ENCODE peak calls at places on chromosomes 2 and 18, in five cellular contexts. P is A549, L is ovary, N is SK-N-SH, E is sigmoid colon. W is an unnamed sample.

GRCh38 chr2:98444436-98445166 is at the start of gene INPP4A:
- DNase-seq in P (peak), L (peak), N (peak), E (peak), W (peak)

GRCh38 chr2:216155954-216156353 is 46.8 kb downstream of the XRCC5 start:
- DNase-seq in P (peak), L (no peak), N (no peak), E (no peak), W (no peak)

GRCh38 chr18:3706279-3707097 is 256.5 kb downstream of the TGIF1 start:
- DNase-seq in P (no peak), L (no peak), N (no peak), E (no peak), W (no peak)

GRCh38 chr2:163812926-163813520 is 77.2 kb upstream of the FIGN start:
- DNase-seq in P (no peak), L (no peak), N (no peak), E (no peak), W (no peak)

GRCh38 chr2:205720451-205720902 is 38.2 kb downstream of the NRP2 start:
- DNase-seq in P (no peak), L (no peak), N (no peak), E (no peak), W (no peak)

GRCh38 chr2:156511112-156511511 is 74.9 kb downstream of the GPD2 start:
- DNase-seq in P (no peak), L (no peak), N (no peak), E (no peak), W (no peak)

GRCh38 chr2:178109813-178110212 is 2.4 kb upstream of the RBM45 start:
- DNase-seq in P (peak), L (no peak), N (peak), E (no peak), W (no peak)

GRCh38 chr2:233801357-233802131 is 23.4 kb downstream of the MROH2A start:
- DNase-seq in P (no peak), L (no peak), N (no peak), E (no peak), W (peak)

GRCh38 chr2:102037681-102038080 is 45.9 kb downstream of the IL1R2 start:
- DNase-seq in P (no peak), L (no peak), N (no peak), E (no peak), W (no peak)

GRCh38 chr2:241532733-241533601 is 24.6 kb upstream of the STK25 start:
- DNase-seq in P (no peak), L (no peak), N (no peak), E (no peak), W (no peak)
- TF ChIP-seq CTCF in P (no peak), L (no peak), N (no peak), E (no peak), W (no peak)

GRCh38 chr2:20627712-20628380 is 23.1 kb downstream of the HS1BP3 start:
- DNase-seq in P (no peak), L (no peak), N (no peak), E (peak), W (no peak)

GRCh38 chr2:20625491-20625919 is 25.4 kb downstream of the HS1BP3 start:
- DNase-seq in P (no peak), L (no peak), N (no peak), E (peak), W (no peak)

GRCh38 chr2:20626698-20627471 is 24.0 kb downstream of the HS1BP3 start:
- DNase-seq in P (no peak), L (no peak), N (no peak), E (peak), W (no peak)

GRCh38 chr2:20624884-20625485 is 25.9 kb downstream of the HS1BP3 start:
- DNase-seq in P (no peak), L (no peak), N (peak), E (peak), W (no peak)

DNA sequence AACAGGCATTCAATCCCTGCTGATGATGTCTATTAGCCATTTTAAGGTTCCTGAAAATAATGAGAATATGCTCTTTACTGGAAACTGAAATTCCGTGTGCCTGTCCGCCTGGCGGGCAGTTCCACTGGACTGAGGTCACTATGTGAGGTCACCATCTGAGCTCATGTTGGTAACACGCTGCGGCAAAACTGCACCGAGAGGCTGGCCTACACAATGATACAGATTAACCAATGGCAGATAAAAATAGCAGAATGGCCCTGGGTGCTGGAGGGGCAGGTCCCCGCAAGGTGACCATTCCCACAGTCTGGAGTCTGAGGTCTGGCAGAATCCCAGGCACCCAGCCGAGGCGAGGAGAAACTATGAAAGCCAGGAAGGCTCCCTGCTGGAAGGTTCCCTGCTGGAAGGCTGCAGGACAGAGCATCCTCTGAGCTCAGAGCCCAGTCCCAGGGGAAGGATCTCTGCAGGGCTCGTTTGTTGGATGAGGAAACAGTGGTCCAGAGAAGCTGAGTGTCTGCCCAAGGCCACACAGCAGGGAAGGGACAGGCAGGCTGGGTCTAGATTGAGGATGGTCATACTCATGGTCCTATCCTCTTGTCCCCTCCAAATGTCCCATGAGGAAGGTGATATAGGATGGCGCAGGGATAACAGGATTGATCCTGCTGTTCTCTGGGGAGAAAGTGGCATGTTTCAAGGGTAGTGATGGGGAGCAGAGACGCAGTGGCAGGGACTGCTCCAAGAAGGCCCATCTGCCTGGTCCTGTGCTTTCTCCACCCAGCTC is 24.8 kb downstream of the HS1BP3 start:
- DNase-seq in P (no peak), L (no peak), N (no peak), E (peak), W (peak)
- TF ChIP-seq EP300 in P (no peak), L (no peak), N (no peak), E (no peak), W (peak)

GRCh38 chr18:36130039-36130831 is 536 bp downstream of the ELP2 start:
- DNase-seq in P (no peak), L (no peak), N (peak), E (no peak), W (no peak)

GRCh38 chr18:36130883-36131653 is 1.4 kb downstream of the ELP2 start:
- DNase-seq in P (no peak), L (no peak), N (peak), E (no peak), W (no peak)

GRCh38 chr18:36128907-36129299 is 237 bp downstream of the SLC39A6 start:
- DNase-seq in P (no peak), L (no peak), N (no peak), E (peak), W (no peak)

GRCh38 chr18:36127866-36128845 is 984 bp downstream of the SLC39A6 start:
- DNase-seq in P (peak), L (peak), N (peak), E (no peak), W (no peak)

GRCh38 chr18:36129300-36130038 is at the start of the genes ELP2 and SLC39A6:
- DNase-seq in P (peak), L (peak), N (peak), E (peak), W (peak)
- TF ChIP-seq CTCF in P (no peak), L (peak), N (no peak), E (no peak), W (no peak)

GRCh38 chr2:30146337-30147195 is at the start of gene YPEL5:
- DNase-seq in P (peak), L (peak), N (peak), E (peak), W (peak)
- TF ChIP-seq EP300 in P (no peak), L (no peak), N (no peak), E (no peak), W (no peak)

DNA sequence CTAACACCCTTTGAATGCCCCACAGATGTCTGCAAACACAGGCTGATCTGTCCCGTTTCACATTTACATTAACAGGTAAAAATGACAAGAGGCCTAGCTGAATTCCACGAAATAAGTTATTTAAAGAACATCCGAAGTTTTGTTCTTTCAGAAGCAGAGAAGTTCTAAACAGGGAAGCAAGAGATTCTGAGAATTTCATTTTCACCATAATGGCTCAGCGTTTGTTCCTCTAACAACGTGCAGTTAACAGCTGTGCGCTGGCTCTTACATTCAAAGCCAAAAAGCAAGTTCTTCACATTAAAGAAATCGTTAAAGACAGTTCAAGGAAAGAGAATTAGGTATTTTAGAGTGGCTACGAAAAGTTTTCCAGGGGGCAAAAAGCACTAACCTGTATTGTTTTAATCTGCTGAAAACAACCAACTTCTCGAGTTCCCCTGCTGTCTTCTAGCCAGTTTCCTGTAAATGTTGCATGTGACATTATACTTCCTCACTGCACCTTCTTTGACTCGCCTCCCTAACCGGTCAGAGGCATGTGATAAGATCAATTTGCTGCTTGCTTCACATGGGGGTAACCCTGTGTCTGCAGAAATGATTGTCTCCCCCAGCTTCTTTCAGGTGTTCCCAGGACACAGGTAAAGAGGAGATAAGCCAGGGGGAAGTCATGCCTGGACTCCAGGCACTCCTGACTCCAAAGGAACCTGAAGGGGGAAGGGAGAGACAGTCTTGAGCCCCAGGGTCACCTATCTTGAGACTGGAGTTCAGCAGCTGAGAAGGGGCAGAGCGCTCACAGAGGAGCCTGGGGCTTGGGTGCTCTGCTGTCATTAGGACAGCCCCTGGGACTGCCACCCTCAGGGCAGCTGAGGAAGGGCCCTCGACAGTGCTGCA is 36.8 kb upstream of the WIPF1 start:
- DNase-seq in P (no peak), L (no peak), N (no peak), E (no peak), W (no peak)
- TF ChIP-seq CTCF in P (no peak), L (no peak), N (no peak), E (no peak), W (no peak)

DNA sequence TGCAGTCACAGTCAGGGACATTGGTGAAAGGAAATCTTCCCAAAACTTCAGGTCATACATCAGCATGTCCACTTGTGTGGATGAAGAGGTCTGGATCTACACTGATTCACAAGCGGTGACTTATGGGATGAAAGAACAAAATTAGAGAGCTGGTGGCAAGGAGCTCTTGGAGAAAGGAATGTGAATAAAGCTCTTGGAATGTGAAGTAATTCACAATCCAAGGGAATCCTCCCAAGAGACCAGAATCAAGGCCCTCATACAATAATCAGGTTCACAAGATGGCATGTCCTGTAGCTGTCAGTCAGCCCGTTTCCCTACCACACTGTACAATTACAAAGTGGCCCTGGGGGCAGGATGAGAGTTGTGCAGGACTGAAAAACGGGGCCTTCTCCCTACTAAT is 96.2 kb downstream of the MRPS9 start:
- DNase-seq in P (no peak), L (no peak), N (no peak), E (no peak), W (no peak)
- TF ChIP-seq EP300 in P (no peak), L (no peak), N (no peak), E (no peak), W (no peak)

GRCh38 chr18:24270358-24270936 is 127.2 kb downstream of the OSBPL1A start:
- DNase-seq in P (no peak), L (no peak), N (no peak), E (no peak), W (no peak)

GRCh38 chr18:24273596-24273995 is 124.0 kb downstream of the OSBPL1A start:
- DNase-seq in P (peak), L (no peak), N (no peak), E (no peak), W (no peak)

GRCh38 chr18:24271381-24272331 is 126.0 kb downstream of the OSBPL1A start:
- DNase-seq in P (peak), L (peak), N (peak), E (peak), W (peak)

GRCh38 chr18:24268784-24269550 is 128.7 kb downstream of the OSBPL1A start:
- DNase-seq in P (no peak), L (no peak), N (no peak), E (no peak), W (no peak)

GRCh38 chr18:24270937-24271380 is 126.7 kb downstream of the OSBPL1A start:
- DNase-seq in P (peak), L (no peak), N (no peak), E (no peak), W (no peak)
- TF ChIP-seq CTCF in P (no peak), L (no peak), N (no peak), E (no peak), W (no peak)